ENCODE peak calls at places on chromosomes 7 and 10, in eight cellular contexts. U is AML-193, A is fibroblast of mammary gland, P is posterior cingulate gyrus, Y is activated T-cell treated with anti-CD3 and anti-CD28 coated beads for 48 hours, O is fibroblast of pulmonary artery, X is substantia nigra, B is retinal pigment epithelial cell. E is an unnamed sample.

GRCh38 chr10:46992794-46993552 is 81.7 kb downstream of the PTPN20 start:
- DNase-seq in U (peak), A (peak), P (peak), Y (no peak), O (peak), X (peak), B (no peak), E (no peak)

GRCh38 chr10:113566888-113567287 is 14.0 kb downstream of the HABP2 start:
- DNase-seq in U (no peak), A (no peak), P (no peak), Y (no peak), O (no peak), X (no peak), B (no peak), E (no peak)

GRCh38 chr10:88253-88652 is 39.2 kb upstream of the TUBB8 start:
- DNase-seq in U (no peak), A (no peak), P (no peak), Y (no peak), O (no peak), X (no peak), B (no peak), E (no peak)

GRCh38 chr7:137386966-137387365 is 43.4 kb upstream of the PTN start:
- DNase-seq in U (no peak), A (no peak), P (no peak), Y (no peak), O (no peak), X (no peak), B (no peak), E (no peak)

GRCh38 chr7:112236597-112236996 is 30.1 kb downstream of the ZNF277 start:
- DNase-seq in U (no peak), A (no peak), P (no peak), Y (no peak), O (no peak), X (no peak), B (no peak), E (no peak)

GRCh38 chr7:129315916-129316315 is 91.1 kb downstream of the AHCYL2 start:
- DNase-seq in U (no peak), A (no peak), P (no peak), Y (no peak), O (peak), X (peak), B (no peak), E (no peak)

GRCh38 chr10:1154531-1154930 is 98.3 kb downstream of the WDR37 start:
- DNase-seq in U (no peak), A (no peak), P (no peak), Y (no peak), O (no peak), X (no peak), B (no peak), E (no peak)

GRCh38 chr10:126663328-126663727 is 7.2 kb downstream of the C10orf90 start:
- DNase-seq in U (no peak), A (peak), P (peak), Y (peak), O (peak), X (peak), B (no peak), E (peak)

GRCh38 chr7:130350945-130351663 is 6.5 kb downstream of the CPA5 start:
- DNase-seq in U (no peak), A (peak), P (no peak), Y (no peak), O (no peak), X (no peak), B (no peak), E (no peak)

GRCh38 chr10:5582736-5583135 is 58.0 kb downstream of the CALML3 start:
- DNase-seq in U (no peak), A (no peak), P (no peak), Y (no peak), O (no peak), X (no peak), B (no peak), E (no peak)

GRCh38 chr7:151676759-151677158 is 157.1 kb upstream of the RHEB start:
- DNase-seq in U (no peak), A (no peak), P (no peak), Y (no peak), O (no peak), X (no peak), B (no peak), E (no peak)

GRCh38 chr7:138307633-138308032 is 152.4 kb upstream of the TRIM24 start:
- DNase-seq in U (no peak), A (no peak), P (no peak), Y (no peak), O (no peak), X (no peak), B (no peak), E (no peak)

GRCh38 chr10:26780793-26781601 is 79.8 kb downstream of the ABI1 start:
- DNase-seq in U (no peak), A (peak), P (no peak), Y (peak), O (peak), X (no peak), B (peak), E (no peak)

GRCh38 chr10:84590794-84591193 is 262.4 kb downstream of the CCSER2 start:
- DNase-seq in U (no peak), A (no peak), P (no peak), Y (no peak), O (no peak), X (no peak), B (no peak), E (no peak)

GRCh38 chr10:95519132-95519487 is 42.1 kb downstream of the SORBS1 start:
- DNase-seq in U (no peak), A (no peak), P (peak), Y (no peak), O (no peak), X (no peak), B (no peak), E (no peak)

GRCh38 chr10:28722065-28722803 is 44.9 kb downstream of the BAMBI start:
- DNase-seq in U (no peak), A (peak), P (peak), Y (no peak), O (peak), X (peak), B (no peak), E (peak)

GRCh38 chr7:2715341-2716231 is 27.6 kb downstream of the AMZ1 start:
- DNase-seq in U (peak), A (no peak), P (no peak), Y (no peak), O (no peak), X (no peak), B (no peak), E (no peak)